ENCODE peak calls at places on chromosomes 7 and 10, in four cellular contexts. G is HCT116, F is K562, W is HepG2. X is an unnamed sample.

GRCh38 chr7:80346704-80347103 is 165.2 kb downstream of the GNAT3 start:
- DNase-seq in G (peak), F (no peak), W (no peak), X (peak)

GRCh38 chr10:82922755-82923154 is 1047.8 kb downstream of the NRG3 start:
- DNase-seq in G (no peak), F (no peak), W (no peak), X (no peak)

GRCh38 chr7:155130493-155130892 is 60.4 kb downstream of the HTR5A start:
- DNase-seq in G (no peak), F (no peak), W (no peak), X (no peak)

GRCh38 chr7:150972094-150972493 is 6.0 kb downstream of the KCNH2 start:
- DNase-seq in G (no peak), F (no peak), W (no peak), X (no peak)

GRCh38 chr7:32891800-32892520 is 400 bp upstream of the KBTBD2 start:
- DNase-seq in G (peak), F (peak), W (peak), X (no peak)

GRCh38 chr7:47358944-47359588 is 222.8 kb downstream of the TNS3 start:
- DNase-seq in G (no peak), F (no peak), W (no peak), X (no peak)

GRCh38 chr10:71575446-71575845 is 144.1 kb downstream of the C10orf105 start:
- DNase-seq in G (no peak), F (no peak), W (no peak), X (no peak)

GRCh38 chr10:67818323-67818722 is 19.7 kb downstream of the DNAJC12 start:
- DNase-seq in G (no peak), F (no peak), W (peak), X (peak)

GRCh38 chr10:51397695-51398094 is 301.7 kb downstream of the CSTF2T start:
- DNase-seq in G (no peak), F (no peak), W (no peak), X (no peak)

GRCh38 chr10:62162261-62162660 is 106.4 kb downstream of the RTKN2 start:
- DNase-seq in G (no peak), F (no peak), W (no peak), X (no peak)

GRCh38 chr10:48603421-48604038 is 1.3 kb downstream of the ARHGAP22 start:
- DNase-seq in G (no peak), F (no peak), W (no peak), X (no peak)

GRCh38 chr10:71984798-71985388 is 20.7 kb downstream of the CHST3 start:
- DNase-seq in G (no peak), F (no peak), W (no peak), X (no peak)

GRCh38 chr10:114022292-114022691 is 21.4 kb upstream of the ADRB1 start:
- DNase-seq in G (no peak), F (no peak), W (no peak), X (no peak)

DNA sequence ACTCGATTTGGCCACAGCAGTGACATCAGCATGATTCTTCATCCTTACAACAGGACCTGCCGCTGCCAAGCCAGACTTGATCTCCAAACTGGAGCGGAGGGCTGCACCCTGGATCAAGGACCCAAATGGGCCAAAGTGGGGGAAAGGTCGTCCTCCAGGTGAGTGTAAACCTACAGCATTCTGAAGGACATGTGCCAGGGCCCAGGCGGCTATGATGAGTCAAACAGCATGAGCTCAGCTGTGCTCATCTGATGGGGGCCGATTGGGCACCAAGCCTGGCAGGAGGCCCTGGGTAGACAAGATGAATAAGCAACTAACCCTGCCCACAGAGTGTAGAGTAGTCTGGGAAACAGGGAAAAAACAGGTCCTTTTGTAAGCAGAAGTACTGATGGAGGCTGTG is 14.4 kb upstream of the ATP6V0E2 start:
- DNase-seq in G (no peak), F (no peak), W (no peak), X (no peak)
- H3K27ac ChIP-seq in G (no peak), F (no peak), W (no peak), X (no peak)

DNA sequence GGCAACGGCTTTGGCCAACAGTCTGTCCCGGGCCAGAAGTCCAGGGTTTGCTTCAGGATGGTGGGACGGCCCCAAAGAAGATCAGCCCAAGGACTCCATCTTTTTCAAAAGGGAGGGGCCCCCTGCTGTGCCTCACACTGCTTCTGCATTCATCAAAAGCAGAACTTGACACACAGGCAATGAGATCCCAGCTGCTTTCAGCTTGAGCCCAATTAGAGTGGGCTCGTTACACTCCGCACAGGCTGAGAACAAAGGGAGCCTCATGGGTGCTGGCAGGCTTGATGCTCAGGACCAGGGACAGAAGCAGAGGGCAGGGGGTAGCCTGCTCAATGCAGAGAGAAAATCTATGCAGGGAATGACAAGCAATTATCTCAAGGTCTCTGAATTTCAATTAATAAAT is 45.5 kb downstream of the VOPP1 start:
- DNase-seq in G (no peak), F (no peak), W (no peak), X (no peak)
- TF ChIP-seq POLR2AphosphoS5 in G (no peak), F (no peak), W (no peak), X (no peak)

DNA sequence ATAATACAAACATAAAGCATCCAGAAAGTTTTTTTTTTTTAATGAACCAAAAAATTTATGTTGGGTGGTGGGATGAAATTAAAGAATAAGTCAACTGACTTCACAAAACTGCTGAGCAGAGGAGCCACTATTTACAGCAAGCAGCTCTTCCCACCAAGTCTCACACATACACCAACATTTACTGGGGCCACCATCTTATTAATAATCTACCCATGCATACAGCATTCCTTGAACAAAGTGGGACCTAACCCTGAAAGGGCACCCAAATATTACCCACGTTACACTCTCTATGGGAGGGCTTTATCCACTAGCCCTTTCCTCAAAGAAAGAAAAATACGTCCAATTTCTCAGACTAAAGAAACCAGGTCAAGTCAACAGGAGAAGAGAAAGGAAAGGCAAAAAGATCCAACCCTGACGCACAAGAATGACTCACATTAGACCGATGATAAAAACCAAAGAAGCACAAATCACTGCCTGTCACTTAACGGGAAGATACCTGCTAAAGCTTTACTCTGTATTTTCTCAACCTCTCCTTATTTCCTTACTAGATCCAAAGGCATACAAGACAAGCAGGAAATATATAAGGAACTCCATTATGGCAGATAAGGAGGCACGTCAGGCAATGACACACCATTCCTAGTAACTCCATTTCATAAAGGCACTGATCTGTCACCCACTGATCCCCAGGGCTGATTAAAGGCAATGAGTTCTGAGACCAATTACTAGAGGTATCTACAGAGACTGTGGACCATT is 141.8 kb upstream of the ASAH2 start:
- DNase-seq in G (no peak), F (no peak), W (peak), X (no peak)
- TF ChIP-seq TCF7L2 in G (no peak), F (no peak), W (no peak), X (no peak)

GRCh38 chr7:69803699-69804516 is 205.6 kb downstream of the AUTS2 start:
- DNase-seq in G (no peak), F (no peak), W (no peak), X (no peak)
- H3K27ac ChIP-seq in G (no peak), F (no peak), W (no peak), X (no peak)

GRCh38 chr10:91908358-91909177 is 718 bp downstream of the FGFBP3 start:
- DNase-seq in G (peak), F (peak), W (peak), X (peak)
- TF ChIP-seq POLR2AphosphoS5 in G (peak), F (peak), W (peak), X (peak)

GRCh38 chr7:45670717-45671116 is 96.5 kb downstream of the ADCY1 start:
- DNase-seq in G (no peak), F (no peak), W (no peak), X (no peak)
- TF ChIP-seq TCF7L2 in G (no peak), F (no peak), W (no peak), X (no peak)